ENCODE peak calls at places on chromosomes 16 and 17, in seven cellular contexts. X is iPS DF 19.7, N is left ventricle myocardium inferior, P is NCI-H524, H is NCI-H1694, U is HFF-Myc, I is cardiac fibroblast. K is an unnamed sample.

GRCh38 chr17:35245196-35245486 is 2.3 kb downstream of the SLFN5 start:
- DNase-seq in X (no peak), N (no peak), P (no peak), H (no peak), U (peak; percentile 47), I (peak; percentile 89), K (no peak)

GRCh38 chr17:35849469-35850348 is 19.0 kb downstream of the HEATR9 start:
- DNase-seq in X (peak; percentile 25), N (no peak), P (peak; percentile 53), H (peak; percentile 76), U (peak; percentile 49), I (peak; percentile 90), K (peak; percentile 31)

GRCh38 chr17:19736071-19736470 is 12.0 kb downstream of the ALDH3A1 start:
- DNase-seq in X (no peak), N (peak; percentile 10), P (no peak), H (no peak), U (no peak), I (no peak), K (no peak)

GRCh38 chr17:1743094-1743452 is 402 bp downstream of the SERPINF2 start:
- DNase-seq in X (no peak), N (no peak), P (no peak), H (no peak), U (no peak), I (no peak), K (no peak)

GRCh38 chr17:72392056-72393010 is 271.5 kb downstream of the SOX9 start:
- DNase-seq in X (no peak), N (no peak), P (no peak), H (no peak), U (no peak), I (peak; percentile 75), K (no peak)

GRCh38 chr16:85913141-85913601 is 14.2 kb downstream of the IRF8 start:
- DNase-seq in X (no peak), N (no peak), P (no peak), H (no peak), U (no peak), I (no peak), K (no peak)

GRCh38 chr17:7515912-7516610 is 31.9 kb downstream of the POLR2A start:
- DNase-seq in X (no peak), N (no peak), P (no peak), H (no peak), U (no peak), I (peak; percentile 25), K (no peak)

GRCh38 chr17:76709077-76709950 is 1.5 kb downstream of the MXRA7 start:
- DNase-seq in X (no peak), N (peak; percentile 92), P (peak; percentile 87), H (no peak), U (peak; percentile 85), I (peak; percentile 96), K (no peak)

GRCh38 chr16:10086620-10087019 is 95.6 kb downstream of the GRIN2A start:
- DNase-seq in X (no peak), N (peak; percentile 19), P (peak; percentile 8), H (no peak), U (no peak), I (no peak), K (no peak)

GRCh38 chr17:63480826-63481487 is 4.1 kb downstream of the ACE start:
- DNase-seq in X (no peak), N (no peak), P (peak; percentile 99), H (peak; percentile 97), U (no peak), I (no peak), K (no peak)

GRCh38 chr16:75116081-75116910 is at the start of gene LDHD:
- DNase-seq in X (no peak), N (peak; percentile 83), P (peak; percentile 17), H (no peak), U (no peak), I (peak; percentile 61), K (peak; percentile 63)

GRCh38 chr17:78342438-78343098 is 17.3 kb downstream of the SOCS3 start:
- DNase-seq in X (no peak), N (peak; percentile 63), P (no peak), H (no peak), U (no peak), I (peak; percentile 93), K (no peak)

GRCh38 chr17:41329279-41329925 is 13.9 kb upstream of the KRTAP17-1 start:
- DNase-seq in X (peak; percentile 33), N (no peak), P (peak; percentile 4), H (no peak), U (peak; percentile 54), I (peak; percentile 43), K (peak; percentile 78)

GRCh38 chr17:79648181-79648831 is 37.5 kb upstream of the RBFOX3 start:
- DNase-seq in X (no peak), N (no peak), P (no peak), H (no peak), U (no peak), I (no peak), K (peak; percentile 39)

GRCh38 chr16:89599451-89599858 is 14.0 kb upstream of the DPEP1 start:
- DNase-seq in X (no peak), N (no peak), P (peak; percentile 71), H (no peak), U (no peak), I (no peak), K (peak; percentile 88)

GRCh38 chr17:3926860-3927627 is 10.8 kb upstream of the P2RX1 start:
- DNase-seq in X (no peak), N (no peak), P (no peak), H (no peak), U (no peak), I (no peak), K (no peak)

GRCh38 chr17:30519707-30520106 is 42.5 kb downstream of the GOSR1 start:
- DNase-seq in X (no peak), N (no peak), P (no peak), H (no peak), U (peak; percentile 70), I (peak; percentile 94), K (no peak)

GRCh38 chr17:40113961-40114272 is 7.9 kb upstream of the MSL1 start:
- DNase-seq in X (no peak), N (no peak), P (no peak), H (no peak), U (no peak), I (no peak), K (no peak)

GRCh38 chr17:66900126-66901010 is 64.1 kb upstream of the CACNG4 start:
- DNase-seq in X (no peak), N (no peak), P (peak; percentile 59), H (no peak), U (no peak), I (peak; percentile 34), K (no peak)

GRCh38 chr17:42179911-42180410 is 981 bp downstream of the KCNH4 start:
- DNase-seq in X (no peak), N (peak; percentile 25), P (peak; percentile 53), H (no peak), U (no peak), I (peak; percentile 45), K (no peak)

GRCh38 chr17:39729280-39729851 is 966 bp downstream of the MIEN1 start:
- DNase-seq in X (no peak), N (no peak), P (no peak), H (no peak), U (no peak), I (no peak), K (no peak)

K was measured in H1.